ENCODE peak calls at places on chromosomes 5 and 9, in ten cellular contexts. M, I, Z, V, Q, L, P, H, W and F are unnamed samples.
A peak's percentile ranks its signal among the peaks of the same experiment; 100 is the strongest.

GRCh38 chr5:81117566-81117965 is 115.6 kb upstream of the CKMT2 start:
- DNase-seq in M (no peak), I (no peak), Z (no peak), V (no peak), Q (no peak), L (no peak), P (no peak), H (no peak), W (no peak), F (no peak)

GRCh38 chr9:115262477-115262876 is 144.5 kb upstream of the TNC start:
- DNase-seq in M (peak; percentile 98), I (peak; percentile 86), Z (peak; percentile 99), V (peak; percentile 97), Q (peak; percentile 89), L (no peak), P (no peak), H (peak; percentile 53), W (peak; percentile 97), F (no peak)

GRCh38 chr5:107135391-107135790 is 535.3 kb downstream of the EFNA5 start:
- DNase-seq in M (no peak), I (no peak), Z (peak; percentile 3), V (no peak), Q (no peak), L (no peak), P (no peak), H (peak; percentile 8), W (no peak), F (no peak)

GRCh38 chr9:34510032-34510431 is 12.8 kb downstream of the ENHO start:
- DNase-seq in M (no peak), I (no peak), Z (no peak), V (peak; percentile 29), Q (no peak), L (no peak), P (no peak), H (no peak), W (no peak), F (no peak)

GRCh38 chr5:43839218-43839617 is 236.2 kb downstream of the NNT start:
- DNase-seq in M (no peak), I (no peak), Z (no peak), V (no peak), Q (peak; percentile 72), L (no peak), P (no peak), H (peak; percentile 15), W (peak; percentile 58), F (no peak)

GRCh38 chr5:10557747-10558295 is 6.0 kb upstream of the ANKRD33B start:
- DNase-seq in M (no peak), I (no peak), Z (no peak), V (no peak), Q (no peak), L (no peak), P (no peak), H (no peak), W (no peak), F (no peak)

GRCh38 chr9:99005651-99006050 is 61.9 kb downstream of the COL15A1 start:
- DNase-seq in M (no peak), I (no peak), Z (no peak), V (no peak), Q (no peak), L (no peak), P (no peak), H (no peak), W (no peak), F (no peak)

GRCh38 chr9:125785187-125785840 is 38.1 kb downstream of the PBX3 start:
- DNase-seq in M (no peak), I (no peak), Z (no peak), V (no peak), Q (no peak), L (no peak), P (no peak), H (no peak), W (no peak), F (no peak)

GRCh38 chr9:17222932-17223331 is 88.1 kb downstream of the CNTLN start:
- DNase-seq in M (no peak), I (no peak), Z (no peak), V (no peak), Q (no peak), L (no peak), P (no peak), H (no peak), W (peak; percentile 6), F (no peak)

GRCh38 chr5:23996525-23996924 is 489.1 kb downstream of the PRDM9 start:
- DNase-seq in M (no peak), I (no peak), Z (no peak), V (no peak), Q (no peak), L (no peak), P (no peak), H (no peak), W (no peak), F (no peak)

GRCh38 chr9:37455884-37456647 is 9.2 kb downstream of the ZBTB5 start:
- DNase-seq in M (no peak), I (no peak), Z (no peak), V (no peak), Q (no peak), L (no peak), P (no peak), H (no peak), W (no peak), F (no peak)

GRCh38 chr5:80860934-80861613 is 99.1 kb upstream of the RASGRF2 start:
- DNase-seq in M (no peak), I (no peak), Z (no peak), V (no peak), Q (peak; percentile 71), L (no peak), P (no peak), H (peak; percentile 26), W (no peak), F (no peak)

DNA sequence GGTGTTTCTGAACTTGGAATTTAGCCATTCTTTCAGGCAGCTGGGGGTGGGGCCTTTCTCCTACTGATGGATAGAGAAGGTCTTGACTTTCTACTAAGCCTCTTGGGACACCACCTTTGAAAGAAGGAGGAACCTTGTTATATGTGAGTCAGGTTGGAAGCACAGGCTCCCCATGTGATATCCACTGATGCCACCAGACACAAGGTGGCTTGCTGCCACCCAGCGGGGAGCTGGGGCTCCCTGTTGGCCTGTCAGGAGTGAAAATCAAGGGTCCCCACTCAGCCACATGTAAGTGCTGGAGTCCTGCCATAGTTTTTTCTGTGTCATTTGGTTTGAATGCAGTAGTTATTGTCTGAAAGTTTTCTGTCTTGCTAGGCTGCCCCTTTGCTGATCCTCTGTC is 252.4 kb upstream of the NFIL3 start:
- DNase-seq in M (peak; percentile 54), I (no peak), Z (peak; percentile 64), V (no peak), Q (no peak), L (no peak), P (no peak), H (no peak), W (peak; percentile 65), F (no peak)
- TF ChIP-seq CTCF in M (peak; percentile 37), I (peak; percentile 25), Z (peak; percentile 74), V (no peak), Q (peak; percentile 16), L (no peak), P (no peak), H (no peak), W (peak; percentile 27), F (no peak)

DNA sequence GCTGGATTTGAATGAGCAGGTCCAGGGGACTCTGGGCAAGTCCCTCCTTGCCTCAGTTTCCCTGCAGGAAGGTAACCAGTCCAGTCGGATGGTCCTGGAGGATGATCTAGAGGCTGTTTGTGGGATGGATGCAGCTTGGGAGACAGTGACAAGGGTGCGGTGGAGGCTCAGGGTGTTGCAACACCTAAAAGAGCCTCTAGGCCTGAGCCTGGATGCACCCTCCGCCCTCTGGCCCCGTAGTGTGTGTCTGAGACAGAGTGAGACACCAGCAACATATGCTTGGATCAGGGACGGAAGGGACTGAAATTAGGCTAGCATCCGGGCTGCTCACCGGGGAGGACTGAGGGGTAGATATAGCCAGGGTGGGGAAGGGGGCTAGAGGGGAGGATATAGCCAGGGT is 1.1 kb downstream of the CRAT start:
- DNase-seq in M (peak; percentile 54), I (no peak), Z (no peak), V (no peak), Q (no peak), L (no peak), P (peak; percentile 86), H (no peak), W (peak; percentile 61), F (no peak)
- TF ChIP-seq CTCF in M (no peak), I (no peak), Z (no peak), V (no peak), Q (no peak), L (no peak), P (no peak), H (no peak), W (no peak), F (no peak)

GRCh38 chr5:169162407-169162806 is 138.5 kb downstream of the SLIT3 start:
- DNase-seq in M (no peak), I (no peak), Z (no peak), V (no peak), Q (peak; percentile 46), L (no peak), P (no peak), H (peak; percentile 37), W (peak; percentile 33), F (no peak)
- TF ChIP-seq CTCF in M (no peak), I (no peak), Z (no peak), V (no peak), Q (no peak), L (no peak), P (no peak), H (no peak), W (no peak), F (no peak)

GRCh38 chr5:180618830-180619562 is 27.7 kb upstream of the SCGB3A1 start:
- DNase-seq in M (no peak), I (no peak), Z (no peak), V (no peak), Q (no peak), L (peak; percentile 84), P (no peak), H (no peak), W (no peak), F (no peak)
- TF ChIP-seq CTCF in M (peak; percentile 13), I (no peak), Z (no peak), V (no peak), Q (peak; percentile 45), L (peak; percentile 34), P (no peak), H (peak; percentile 47), W (peak; percentile 30), F (no peak)

DNA sequence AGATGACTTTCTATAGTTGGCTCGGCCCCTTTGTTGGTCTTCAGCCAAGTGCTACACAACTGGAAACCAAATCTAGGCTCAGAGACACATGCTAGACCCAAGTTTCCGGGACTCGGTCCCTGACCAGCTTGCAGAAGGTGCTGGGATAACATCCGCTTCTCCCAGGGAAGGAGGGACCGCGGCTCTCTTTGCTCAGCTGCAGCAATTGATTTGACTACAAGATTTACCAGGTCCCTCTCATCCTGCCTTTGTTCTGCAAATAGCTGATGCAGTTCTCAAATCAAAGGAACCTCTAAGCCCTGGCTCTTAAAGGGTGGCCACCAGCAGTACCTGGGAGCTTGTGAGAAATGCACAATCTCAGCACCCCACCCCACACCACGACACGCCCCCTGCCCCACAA is 314.6 kb downstream of the MLLT3 start:
- DNase-seq in M (no peak), I (no peak), Z (no peak), V (no peak), Q (no peak), L (no peak), P (no peak), H (no peak), W (no peak), F (no peak)
- TF ChIP-seq CTCF in M (no peak), I (no peak), Z (no peak), V (no peak), Q (no peak), L (no peak), P (no peak), H (no peak), W (no peak), F (no peak)

GRCh38 chr9:371349-371748 is 156.7 kb downstream of the DOCK8 start:
- DNase-seq in M (no peak), I (no peak), Z (no peak), V (peak; percentile 71), Q (no peak), L (no peak), P (no peak), H (no peak), W (no peak), F (no peak)
- TF ChIP-seq CTCF in M (no peak), I (no peak), Z (no peak), V (no peak), Q (no peak), L (no peak), P (no peak), H (no peak), W (no peak), F (no peak)